ENCODE peak calls at places on chromosomes 4 and X, in seven cellular contexts. One of them, this sample, is unnamed.

GRCh38 chr4:47763279-47763678 is 74.6 kb downstream of the CORIN start:
- DNase-seq in cardiac muscle cell: peak; percentile 56
- DNase-seq in testis: no peak
- DNase-seq in CD4-positive, alpha-beta memory T cell: no peak
- DNase-seq in upper lobe of right lung: no peak
- DNase-seq in neuronal stem cell: no peak
- DNase-seq in ovary: no peak
- DNase-seq in this sample: no peak

GRCh38 chr4:21507439-21507838 is 441.1 kb downstream of the KCNIP4 start:
- DNase-seq in upper lobe of right lung: no peak
- DNase-seq in testis: no peak
- DNase-seq in neuronal stem cell: no peak
- DNase-seq in ovary: no peak
- DNase-seq in cardiac muscle cell: no peak
- DNase-seq in CD4-positive, alpha-beta memory T cell: no peak
- DNase-seq in this sample: no peak

GRCh38 chr4:188554413-188554812 is 415.2 kb downstream of the TRIML1 start:
- DNase-seq in upper lobe of right lung: no peak
- DNase-seq in cardiac muscle cell: no peak
- DNase-seq in ovary: no peak
- DNase-seq in neuronal stem cell: no peak
- DNase-seq in CD4-positive, alpha-beta memory T cell: no peak
- DNase-seq in testis: no peak
- DNase-seq in this sample: no peak

GRCh38 chr4:53346920-53347852 is 18.7 kb downstream of the SCFD2 start:
- DNase-seq in ovary: no peak
- DNase-seq in testis: no peak
- DNase-seq in cardiac muscle cell: no peak
- DNase-seq in neuronal stem cell: no peak
- DNase-seq in CD4-positive, alpha-beta memory T cell: no peak
- DNase-seq in upper lobe of right lung: no peak
- DNase-seq in this sample: no peak

GRCh38 chr4:171281359-171281758 is 531.8 kb upstream of the GALNTL6 start:
- DNase-seq in testis: no peak
- DNase-seq in ovary: no peak
- DNase-seq in neuronal stem cell: no peak
- DNase-seq in CD4-positive, alpha-beta memory T cell: no peak
- DNase-seq in upper lobe of right lung: no peak
- DNase-seq in cardiac muscle cell: no peak
- DNase-seq in this sample: no peak

GRCh38 chr4:28350485-28350884 is 1489.8 kb downstream of the STIM2 start:
- DNase-seq in CD4-positive, alpha-beta memory T cell: no peak
- DNase-seq in testis: no peak
- DNase-seq in ovary: no peak
- DNase-seq in cardiac muscle cell: no peak
- DNase-seq in upper lobe of right lung: no peak
- DNase-seq in neuronal stem cell: no peak
- DNase-seq in this sample: no peak

GRCh38 chr4:83219344-83219990 is 65.1 kb downstream of the COQ2 start:
- DNase-seq in CD4-positive, alpha-beta memory T cell: peak; percentile 50
- DNase-seq in ovary: no peak
- DNase-seq in upper lobe of right lung: peak; percentile 67
- DNase-seq in neuronal stem cell: no peak
- DNase-seq in testis: peak; percentile 43
- DNase-seq in cardiac muscle cell: no peak
- DNase-seq in this sample: no peak

GRCh38 chrX:102067966-102068723 is 57.3 kb upstream of the TCEAL2 start:
- DNase-seq in cardiac muscle cell: peak; percentile 14
- DNase-seq in neuronal stem cell: no peak
- DNase-seq in ovary: no peak
- DNase-seq in testis: peak; percentile 16
- DNase-seq in upper lobe of right lung: no peak
- DNase-seq in CD4-positive, alpha-beta memory T cell: peak; percentile 12
- DNase-seq in this sample: no peak

GRCh38 chr4:57162499-57163019 is 52.4 kb upstream of the IGFBP7 start:
- DNase-seq in cardiac muscle cell: no peak
- DNase-seq in upper lobe of right lung: no peak
- DNase-seq in ovary: no peak
- DNase-seq in CD4-positive, alpha-beta memory T cell: no peak
- DNase-seq in neuronal stem cell: no peak
- DNase-seq in testis: no peak
- DNase-seq in this sample: no peak

GRCh38 chrX:54786972-54787371 is 11.1 kb downstream of the ITIH6 start:
- DNase-seq in CD4-positive, alpha-beta memory T cell: peak; percentile 35
- DNase-seq in testis: no peak
- DNase-seq in upper lobe of right lung: no peak
- DNase-seq in neuronal stem cell: no peak
- DNase-seq in ovary: no peak
- DNase-seq in cardiac muscle cell: peak; percentile 5
- DNase-seq in this sample: no peak

GRCh38 chr4:114036426-114036825 is 57.0 kb upstream of the ARSJ start:
- DNase-seq in ovary: no peak
- DNase-seq in neuronal stem cell: no peak
- DNase-seq in testis: no peak
- DNase-seq in cardiac muscle cell: no peak
- DNase-seq in upper lobe of right lung: no peak
- DNase-seq in CD4-positive, alpha-beta memory T cell: peak; percentile 4
- DNase-seq in this sample: no peak

GRCh38 chr4:682490-683172 is 6.3 kb downstream of the SLC49A3 start:
- DNase-seq in cardiac muscle cell: no peak
- DNase-seq in neuronal stem cell: no peak
- DNase-seq in ovary: peak; percentile 30
- DNase-seq in upper lobe of right lung: no peak
- DNase-seq in CD4-positive, alpha-beta memory T cell: no peak
- DNase-seq in testis: no peak
- DNase-seq in this sample: no peak

GRCh38 chrX:15336023-15336413 is 695 bp upstream of the PIGA start:
- DNase-seq in CD4-positive, alpha-beta memory T cell: peak; percentile 62
- DNase-seq in neuronal stem cell: no peak
- DNase-seq in ovary: no peak
- DNase-seq in testis: peak; percentile 28
- DNase-seq in upper lobe of right lung: no peak
- DNase-seq in cardiac muscle cell: peak; percentile 26
- DNase-seq in this sample: no peak

GRCh38 chr4:60726779-60727178 is 473.3 kb upstream of the ADGRL3 start:
- DNase-seq in testis: no peak
- DNase-seq in upper lobe of right lung: no peak
- DNase-seq in cardiac muscle cell: no peak
- DNase-seq in CD4-positive, alpha-beta memory T cell: no peak
- DNase-seq in neuronal stem cell: no peak
- DNase-seq in ovary: no peak
- DNase-seq in this sample: no peak

GRCh38 chrX:88612870-88613329 is 134.1 kb upstream of the CPXCR1 start:
- DNase-seq in neuronal stem cell: no peak
- DNase-seq in testis: no peak
- DNase-seq in cardiac muscle cell: peak; percentile 10
- DNase-seq in CD4-positive, alpha-beta memory T cell: no peak
- DNase-seq in upper lobe of right lung: no peak
- DNase-seq in ovary: no peak
- DNase-seq in this sample: no peak

GRCh38 chr4:161656525-161656924 is 507.3 kb downstream of the FSTL5 start:
- DNase-seq in ovary: no peak
- DNase-seq in cardiac muscle cell: no peak
- DNase-seq in testis: no peak
- DNase-seq in CD4-positive, alpha-beta memory T cell: no peak
- DNase-seq in upper lobe of right lung: no peak
- DNase-seq in neuronal stem cell: no peak
- DNase-seq in this sample: no peak

GRCh38 chrX:153648358-153649177 is 1.6 kb downstream of the DUSP9 start:
- DNase-seq in testis: no peak
- DNase-seq in ovary: peak; percentile 16
- DNase-seq in neuronal stem cell: no peak
- DNase-seq in cardiac muscle cell: no peak
- DNase-seq in upper lobe of right lung: no peak
- DNase-seq in CD4-positive, alpha-beta memory T cell: no peak
- DNase-seq in this sample: no peak

GRCh38 chr4:184350964-184351363 is 123.4 kb downstream of the IRF2 start:
- DNase-seq in testis: no peak
- DNase-seq in cardiac muscle cell: no peak
- DNase-seq in ovary: no peak
- DNase-seq in CD4-positive, alpha-beta memory T cell: no peak
- DNase-seq in upper lobe of right lung: no peak
- DNase-seq in neuronal stem cell: no peak
- DNase-seq in this sample: no peak

GRCh38 chr4:184349283-184350039 is 124.9 kb downstream of the IRF2 start:
- DNase-seq in upper lobe of right lung: no peak
- DNase-seq in testis: peak; percentile 30
- DNase-seq in ovary: peak; percentile 54
- DNase-seq in CD4-positive, alpha-beta memory T cell: no peak
- DNase-seq in cardiac muscle cell: no peak
- DNase-seq in neuronal stem cell: no peak
- DNase-seq in this sample: no peak

GRCh38 chr4:184352891-184353290 is 121.5 kb downstream of the IRF2 start:
- DNase-seq in ovary: no peak
- DNase-seq in CD4-positive, alpha-beta memory T cell: no peak
- DNase-seq in cardiac muscle cell: no peak
- DNase-seq in neuronal stem cell: no peak
- DNase-seq in testis: no peak
- DNase-seq in upper lobe of right lung: no peak
- DNase-seq in this sample: no peak

GRCh38 chr4:184350213-184350817 is 124.0 kb downstream of the IRF2 start:
- DNase-seq in cardiac muscle cell: no peak
- DNase-seq in ovary: no peak
- DNase-seq in CD4-positive, alpha-beta memory T cell: no peak
- DNase-seq in upper lobe of right lung: no peak
- DNase-seq in testis: no peak
- DNase-seq in neuronal stem cell: no peak
- DNase-seq in this sample: no peak

GRCh38 chr4:184351560-184352451 is 122.5 kb downstream of the IRF2 start:
- DNase-seq in CD4-positive, alpha-beta memory T cell: no peak
- DNase-seq in neuronal stem cell: no peak
- DNase-seq in ovary: no peak
- DNase-seq in testis: no peak
- DNase-seq in upper lobe of right lung: no peak
- DNase-seq in cardiac muscle cell: no peak
- DNase-seq in this sample: no peak
- H3K4me1 ChIP-seq in CD4-positive, alpha-beta memory T cell: peaks cover 12% of the 10 kb centered on the region
- H3K4me1 ChIP-seq in neuronal stem cell: peaks cover 21% of the 10 kb centered on the region
- H3K4me1 ChIP-seq in ovary: peaks cover 26% of the 10 kb centered on the region
- H3K4me1 ChIP-seq in testis: peaks cover 26% of the 10 kb centered on the region
- H3K4me1 ChIP-seq in upper lobe of right lung: peaks cover 42% of the 10 kb centered on the region
- H3K4me1 ChIP-seq in cardiac muscle cell: peaks cover 20% of the 10 kb centered on the region
- H3K4me1 ChIP-seq in this sample: peaks cover 34% of the 10 kb centered on the region

DNA sequence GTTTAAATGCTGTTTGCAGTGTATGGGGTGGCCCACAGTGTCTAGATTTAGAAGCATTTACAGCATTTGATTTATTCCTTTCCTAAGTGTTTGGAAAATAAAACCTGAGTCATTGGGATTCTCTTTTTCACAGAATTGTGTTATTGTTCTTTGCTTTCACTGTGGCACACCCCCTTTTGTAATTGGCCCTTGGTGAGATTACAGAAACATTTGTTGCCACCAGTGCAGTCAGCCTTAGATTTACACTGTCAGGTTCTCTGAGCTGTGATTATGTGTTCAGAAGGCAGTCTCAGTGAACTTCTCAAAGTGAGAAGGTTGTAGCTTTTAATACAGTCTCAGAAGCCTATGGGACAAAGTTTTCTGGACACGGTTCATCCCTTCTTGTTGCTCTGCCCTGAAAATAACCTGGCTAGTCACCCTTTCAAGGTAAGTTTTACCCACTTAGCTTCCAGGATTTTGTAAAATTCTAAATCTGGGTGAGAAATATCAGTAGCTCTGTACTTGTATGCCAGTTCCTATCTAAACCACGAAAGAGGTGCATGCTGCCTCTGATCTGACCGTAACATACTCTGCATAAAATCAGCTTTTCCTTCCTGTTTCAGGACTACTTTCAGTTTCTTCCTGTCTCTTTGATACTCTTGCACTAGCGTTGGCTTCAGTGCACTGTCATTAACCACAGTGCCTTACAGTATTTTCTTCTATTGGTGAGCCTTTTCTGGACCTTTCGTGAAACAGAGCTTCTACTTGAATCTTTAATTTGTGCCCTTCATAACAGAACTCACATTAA is 12.6 kb downstream of the RUFY3 start:
- DNase-seq in neuronal stem cell: no peak
- DNase-seq in testis: peak; percentile 67
- DNase-seq in cardiac muscle cell: peak; percentile 18
- DNase-seq in ovary: no peak
- DNase-seq in upper lobe of right lung: no peak
- DNase-seq in CD4-positive, alpha-beta memory T cell: peak; percentile 69
- DNase-seq in this sample: no peak
- H3K4me3 ChIP-seq in neuronal stem cell: no peak overlapping the region
- H3K4me3 ChIP-seq in testis: peak overlapping the region; percentile 33
- H3K4me3 ChIP-seq in cardiac muscle cell: no peak overlapping the region
- H3K4me3 ChIP-seq in ovary: peak overlapping the region; percentile 31
- H3K4me3 ChIP-seq in upper lobe of right lung: peak overlapping the region; percentile 41
- H3K4me3 ChIP-seq in CD4-positive, alpha-beta memory T cell: peak overlapping the region; percentile 15
- H3K4me3 ChIP-seq in this sample: peak overlapping the region; percentile 54

DNA sequence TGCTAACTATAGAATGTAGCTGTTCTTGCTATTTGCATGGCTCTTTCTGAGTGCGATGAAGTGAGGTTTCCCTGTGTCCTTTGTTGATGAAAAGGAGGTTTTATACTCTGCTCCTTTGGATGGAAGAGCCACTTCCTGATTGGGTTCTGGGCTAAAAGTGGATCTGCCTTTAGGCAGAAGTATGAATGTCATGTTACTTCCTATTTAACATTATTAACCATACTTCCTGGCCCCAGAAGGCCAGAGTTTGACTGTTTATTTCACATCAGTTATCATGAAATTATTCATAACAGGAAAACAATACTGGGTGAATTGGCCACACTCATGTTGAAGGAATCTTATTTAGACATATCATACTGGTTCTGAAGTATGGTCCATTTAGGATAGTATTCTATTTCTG is 386.2 kb downstream of the PCDH7 start:
- DNase-seq in upper lobe of right lung: no peak
- DNase-seq in CD4-positive, alpha-beta memory T cell: no peak
- DNase-seq in cardiac muscle cell: no peak
- DNase-seq in testis: no peak
- DNase-seq in neuronal stem cell: no peak
- DNase-seq in ovary: no peak
- DNase-seq in this sample: no peak
- H3K27ac ChIP-seq in upper lobe of right lung: no peak overlapping the region
- H3K27ac ChIP-seq in CD4-positive, alpha-beta memory T cell: no peak overlapping the region
- H3K27ac ChIP-seq in cardiac muscle cell: peak overlapping the region; percentile 55
- H3K27ac ChIP-seq in testis: no peak overlapping the region
- H3K27ac ChIP-seq in neuronal stem cell: no peak overlapping the region
- H3K27ac ChIP-seq in ovary: no peak overlapping the region
- H3K27ac ChIP-seq in this sample: no peak overlapping the region

GRCh38 chr4:139823746-139824145 is 158.1 kb downstream of the MGST2 start:
- DNase-seq in cardiac muscle cell: no peak
- DNase-seq in neuronal stem cell: no peak
- DNase-seq in ovary: no peak
- DNase-seq in CD4-positive, alpha-beta memory T cell: no peak
- DNase-seq in testis: no peak
- DNase-seq in upper lobe of right lung: no peak
- DNase-seq in this sample: no peak

GRCh38 chr4:139825523-139826014 is 159.9 kb downstream of the MGST2 start:
- DNase-seq in upper lobe of right lung: no peak
- DNase-seq in CD4-positive, alpha-beta memory T cell: no peak
- DNase-seq in neuronal stem cell: no peak
- DNase-seq in testis: no peak
- DNase-seq in cardiac muscle cell: peak; percentile 30
- DNase-seq in ovary: no peak
- DNase-seq in this sample: no peak

GRCh38 chr4:139824882-139825522 is 159.4 kb downstream of the MGST2 start:
- DNase-seq in neuronal stem cell: no peak
- DNase-seq in ovary: no peak
- DNase-seq in cardiac muscle cell: no peak
- DNase-seq in CD4-positive, alpha-beta memory T cell: no peak
- DNase-seq in testis: no peak
- DNase-seq in upper lobe of right lung: no peak
- DNase-seq in this sample: no peak

GRCh38 chr4:139822391-139822790 is 156.8 kb downstream of the MGST2 start:
- DNase-seq in ovary: no peak
- DNase-seq in neuronal stem cell: no peak
- DNase-seq in cardiac muscle cell: no peak
- DNase-seq in testis: no peak
- DNase-seq in CD4-positive, alpha-beta memory T cell: no peak
- DNase-seq in upper lobe of right lung: no peak
- DNase-seq in this sample: no peak

GRCh38 chr4:139823345-139823744 is 157.7 kb downstream of the MGST2 start:
- DNase-seq in neuronal stem cell: no peak
- DNase-seq in upper lobe of right lung: no peak
- DNase-seq in ovary: no peak
- DNase-seq in cardiac muscle cell: no peak
- DNase-seq in testis: no peak
- DNase-seq in CD4-positive, alpha-beta memory T cell: no peak
- DNase-seq in this sample: no peak
- H3K4me1 ChIP-seq in neuronal stem cell: peaks cover 54% of the 10 kb centered on the region
- H3K4me1 ChIP-seq in upper lobe of right lung: no peaks in the 10 kb centered on the region
- H3K4me1 ChIP-seq in ovary: no peaks in the 10 kb centered on the region
- H3K4me1 ChIP-seq in cardiac muscle cell: peaks cover 57% of the 10 kb centered on the region
- H3K4me1 ChIP-seq in testis: no peaks in the 10 kb centered on the region
- H3K4me1 ChIP-seq in CD4-positive, alpha-beta memory T cell: no peaks in the 10 kb centered on the region
- H3K4me1 ChIP-seq in this sample: peaks cover 6% of the 10 kb centered on the region